ENCODE peak calls at places on chromosome 4, in four cellular contexts. One of them, this sample, is unnamed.

GRCh38 chr4:114597410-114598115 is 1.0 kb upstream of the UGT8 start:
- DNase-seq in spleen: no peak
- DNase-seq in CD4-positive, alpha-beta memory T cell: no peak
- DNase-seq in sigmoid colon: no peak
- DNase-seq in this sample: no peak

GRCh38 chr4:21512351-21512750 is 436.2 kb downstream of the KCNIP4 start:
- DNase-seq in spleen: no peak
- DNase-seq in CD4-positive, alpha-beta memory T cell: no peak
- DNase-seq in sigmoid colon: no peak
- DNase-seq in this sample: peak; percentile 24

GRCh38 chr4:57074753-57075152 is 35.4 kb downstream of the IGFBP7 start:
- DNase-seq in spleen: no peak
- DNase-seq in CD4-positive, alpha-beta memory T cell: no peak
- DNase-seq in sigmoid colon: no peak
- DNase-seq in this sample: peak; percentile 96

GRCh38 chr4:40473578-40474388 is 138.7 kb downstream of the CHRNA9 start:
- DNase-seq in spleen: no peak
- DNase-seq in CD4-positive, alpha-beta memory T cell: no peak
- DNase-seq in sigmoid colon: no peak
- DNase-seq in this sample: no peak

GRCh38 chr4:125650557-125650956 is 335.8 kb downstream of the FAT4 start:
- DNase-seq in spleen: no peak
- DNase-seq in CD4-positive, alpha-beta memory T cell: no peak
- DNase-seq in sigmoid colon: no peak
- DNase-seq in this sample: no peak

GRCh38 chr4:93828332-93828829 is at the start of gene ATOH1:
- DNase-seq in spleen: no peak
- DNase-seq in CD4-positive, alpha-beta memory T cell: no peak
- DNase-seq in sigmoid colon: no peak
- DNase-seq in this sample: peak; percentile 13

GRCh38 chr4:148059617-148060180 is 327.8 kb downstream of the ARHGAP10 start:
- DNase-seq in spleen: no peak
- DNase-seq in CD4-positive, alpha-beta memory T cell: no peak
- DNase-seq in sigmoid colon: no peak
- DNase-seq in this sample: peak; percentile 22

GRCh38 chr4:183241322-183241640 is 78.8 kb downstream of the CLDN22 start:
- DNase-seq in spleen: no peak
- DNase-seq in CD4-positive, alpha-beta memory T cell: no peak
- DNase-seq in sigmoid colon: no peak
- DNase-seq in this sample: peak; percentile 77

GRCh38 chr4:159283697-159284492 is 181.0 kb downstream of the RAPGEF2 start:
- DNase-seq in spleen: no peak
- DNase-seq in CD4-positive, alpha-beta memory T cell: no peak
- DNase-seq in sigmoid colon: no peak
- DNase-seq in this sample: peak; percentile 89

GRCh38 chr4:140076307-140076706 is 77.7 kb downstream of the MAML3 start:
- DNase-seq in spleen: no peak
- DNase-seq in CD4-positive, alpha-beta memory T cell: peak; percentile 21
- DNase-seq in sigmoid colon: no peak
- DNase-seq in this sample: no peak

GRCh38 chr4:138804705-138805104 is 210.9 kb upstream of the NOCT start:
- DNase-seq in spleen: no peak
- DNase-seq in CD4-positive, alpha-beta memory T cell: no peak
- DNase-seq in sigmoid colon: no peak
- DNase-seq in this sample: no peak

GRCh38 chr4:79232555-79232954 is 93.3 kb downstream of the NAA11 start:
- DNase-seq in spleen: no peak
- DNase-seq in CD4-positive, alpha-beta memory T cell: no peak
- DNase-seq in sigmoid colon: no peak
- DNase-seq in this sample: peak; percentile 34
- H3K27ac ChIP-seq in spleen: no peak overlapping the region
- H3K27ac ChIP-seq in CD4-positive, alpha-beta memory T cell: no peak overlapping the region
- H3K27ac ChIP-seq in sigmoid colon: no peak overlapping the region
- H3K27ac ChIP-seq in this sample: no peak overlapping the region

GRCh38 chr4:122959441-122959840 is 37.0 kb upstream of the NUDT6 start:
- DNase-seq in spleen: no peak
- DNase-seq in CD4-positive, alpha-beta memory T cell: no peak
- DNase-seq in sigmoid colon: no peak
- DNase-seq in this sample: no peak
- H3K4me1 ChIP-seq in spleen: no peaks in the 10 kb centered on the region
- H3K4me1 ChIP-seq in CD4-positive, alpha-beta memory T cell: no peaks in the 10 kb centered on the region
- H3K4me1 ChIP-seq in sigmoid colon: peaks cover 50% of the 10 kb centered on the region
- H3K4me1 ChIP-seq in this sample: no peaks in the 10 kb centered on the region

DNA sequence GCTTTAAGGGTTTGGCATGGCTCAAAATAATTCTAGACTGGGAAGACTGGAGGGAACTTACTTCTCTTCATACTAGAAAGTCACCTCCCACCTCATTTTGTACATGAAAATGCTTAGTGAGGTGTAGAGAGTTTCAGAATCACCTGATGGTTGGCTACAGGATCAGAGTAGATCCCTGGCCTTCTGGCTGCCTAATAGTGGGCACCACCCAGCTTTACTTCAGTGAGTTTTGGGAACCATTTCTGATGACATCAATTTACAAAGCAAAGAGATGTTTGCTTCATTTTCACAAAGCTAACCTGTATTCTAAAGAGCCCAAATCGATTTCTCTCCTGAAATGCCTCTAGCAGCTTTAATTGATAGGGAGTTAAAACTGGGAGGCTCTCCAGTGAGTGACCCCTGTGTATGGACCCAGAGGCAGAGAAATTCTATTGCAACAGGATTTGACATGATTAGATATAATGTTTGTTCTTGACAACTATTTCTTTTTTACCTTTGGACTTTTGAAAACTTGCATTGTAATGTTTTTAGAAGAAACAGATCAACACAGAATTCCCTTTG is 180.5 kb downstream of the PTTG2 start:
- DNase-seq in spleen: no peak
- DNase-seq in CD4-positive, alpha-beta memory T cell: no peak
- DNase-seq in sigmoid colon: no peak
- DNase-seq in this sample: no peak
- H3K27ac ChIP-seq in spleen: no peak overlapping the region
- H3K27ac ChIP-seq in CD4-positive, alpha-beta memory T cell: no peak overlapping the region
- H3K27ac ChIP-seq in sigmoid colon: no peak overlapping the region
- H3K27ac ChIP-seq in this sample: peak overlapping the region; percentile 15

DNA sequence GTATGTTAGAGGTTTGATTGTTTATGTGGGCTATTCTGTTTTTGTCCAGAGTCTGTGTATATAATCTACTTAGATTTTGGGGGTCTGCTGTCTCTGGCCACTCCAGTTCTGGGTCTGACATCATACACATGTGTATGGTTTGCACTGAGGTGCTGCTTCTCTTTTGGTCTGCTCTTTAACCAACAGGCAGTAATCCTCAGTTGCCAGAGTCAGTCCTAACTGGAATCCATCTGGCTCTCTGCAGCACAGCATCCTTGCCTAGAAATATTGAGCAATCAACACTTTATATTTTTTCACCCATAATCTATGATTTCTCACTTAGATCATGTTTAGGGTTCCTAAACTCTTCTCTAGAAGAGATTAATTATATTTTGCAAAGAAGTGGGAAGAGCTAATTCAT is 98.3 kb upstream of the SFRP2 start:
- DNase-seq in spleen: no peak
- DNase-seq in CD4-positive, alpha-beta memory T cell: no peak
- DNase-seq in sigmoid colon: no peak
- DNase-seq in this sample: no peak
- H3K4me1 ChIP-seq in spleen: no peaks in the 10 kb centered on the region
- H3K4me1 ChIP-seq in CD4-positive, alpha-beta memory T cell: no peaks in the 10 kb centered on the region
- H3K4me1 ChIP-seq in sigmoid colon: no peaks in the 10 kb centered on the region
- H3K4me1 ChIP-seq in this sample: no peaks in the 10 kb centered on the region

GRCh38 chr4:24212642-24213041 is 322.8 kb upstream of the PPARGC1A start:
- DNase-seq in spleen: no peak
- DNase-seq in CD4-positive, alpha-beta memory T cell: no peak
- DNase-seq in sigmoid colon: no peak
- DNase-seq in this sample: no peak

GRCh38 chr4:24210332-24210902 is 320.6 kb upstream of the PPARGC1A start:
- DNase-seq in spleen: no peak
- DNase-seq in CD4-positive, alpha-beta memory T cell: no peak
- DNase-seq in sigmoid colon: peak; percentile 70
- DNase-seq in this sample: peak; percentile 42

GRCh38 chr4:24213936-24214335 is 324.1 kb upstream of the PPARGC1A start:
- DNase-seq in spleen: no peak
- DNase-seq in CD4-positive, alpha-beta memory T cell: no peak
- DNase-seq in sigmoid colon: no peak
- DNase-seq in this sample: no peak

GRCh38 chr4:24209891-24210290 is 320.0 kb upstream of the PPARGC1A start:
- DNase-seq in spleen: no peak
- DNase-seq in CD4-positive, alpha-beta memory T cell: no peak
- DNase-seq in sigmoid colon: no peak
- DNase-seq in this sample: no peak

DNA sequence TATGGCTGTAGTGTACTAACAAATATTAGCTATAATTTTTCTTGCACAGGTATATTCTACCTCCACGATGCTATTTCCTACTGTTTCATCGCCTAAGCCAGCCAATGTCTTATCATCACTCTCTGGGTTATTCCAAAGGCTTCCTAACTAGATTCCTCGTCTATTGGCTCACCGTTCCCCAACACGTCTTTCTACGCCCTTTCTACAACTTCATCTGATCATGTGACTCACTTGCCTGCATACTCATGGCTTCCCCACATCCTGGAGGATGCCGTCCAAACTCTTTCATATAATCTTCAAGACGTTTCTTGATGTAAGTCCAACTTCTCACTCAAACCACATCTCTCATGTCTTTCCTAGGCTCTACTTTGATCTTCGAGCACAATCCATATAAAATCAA is 322.0 kb upstream of the PPARGC1A start:
- DNase-seq in spleen: no peak
- DNase-seq in CD4-positive, alpha-beta memory T cell: no peak
- DNase-seq in sigmoid colon: no peak
- DNase-seq in this sample: no peak
- H3K27ac ChIP-seq in spleen: no peak overlapping the region
- H3K27ac ChIP-seq in CD4-positive, alpha-beta memory T cell: no peak overlapping the region
- H3K27ac ChIP-seq in sigmoid colon: no peak overlapping the region
- H3K27ac ChIP-seq in this sample: no peak overlapping the region

DNA sequence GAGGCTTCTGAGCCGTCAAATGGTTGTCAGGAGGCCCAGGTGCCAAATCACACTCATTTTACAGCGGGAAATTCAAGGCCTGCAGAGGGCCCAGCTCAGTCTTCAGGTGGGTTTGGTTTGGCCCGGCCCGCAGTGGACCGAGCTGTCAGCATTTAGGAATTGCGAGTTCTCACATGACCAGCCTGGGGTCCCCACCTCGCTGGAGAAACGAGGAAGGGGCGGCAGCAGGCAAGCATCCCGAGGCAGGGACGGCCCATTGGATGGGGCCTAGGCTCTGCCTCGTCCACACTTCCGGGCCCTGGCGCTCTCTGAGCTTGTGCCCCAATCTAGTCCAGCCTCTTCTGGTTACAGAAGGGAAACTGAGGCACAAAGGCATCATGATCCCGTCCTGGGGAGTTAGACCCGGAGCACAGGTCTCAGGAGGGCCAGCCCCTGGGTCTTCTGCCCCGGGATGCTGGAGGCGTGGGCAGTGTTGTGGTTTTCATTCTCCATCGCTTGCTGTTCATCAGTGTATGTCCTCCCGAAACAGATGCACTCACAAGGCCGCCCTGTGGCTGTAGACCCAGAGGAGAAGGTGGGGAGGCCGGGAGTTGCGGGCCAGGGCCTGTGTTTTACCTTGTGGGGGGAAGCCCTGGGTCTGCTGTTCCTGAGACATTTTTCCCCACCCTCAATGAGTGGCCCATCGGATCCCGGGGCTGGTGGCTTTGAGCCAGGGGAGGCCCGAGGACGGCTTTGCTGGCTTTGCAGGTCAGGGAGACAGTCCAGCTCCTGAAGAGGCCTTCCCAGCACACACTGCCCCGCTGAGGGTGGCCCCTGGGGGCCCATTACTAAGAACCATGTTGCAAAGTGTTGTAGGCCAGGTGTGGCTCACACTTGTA is 8.9 kb downstream of the PSAPL1 start:
- DNase-seq in spleen: peak; percentile 61
- DNase-seq in CD4-positive, alpha-beta memory T cell: no peak
- DNase-seq in sigmoid colon: peak; percentile 51
- DNase-seq in this sample: no peak
- H3K4me1 ChIP-seq in spleen: no peaks in the 10 kb centered on the region
- H3K4me1 ChIP-seq in CD4-positive, alpha-beta memory T cell: no peaks in the 10 kb centered on the region
- H3K4me1 ChIP-seq in sigmoid colon: no peaks in the 10 kb centered on the region
- H3K4me1 ChIP-seq in this sample: peaks cover 6% of the 10 kb centered on the region

GRCh38 chr4:137226900-137227299 is 305.4 kb downstream of the PCDH18 start:
- DNase-seq in spleen: no peak
- DNase-seq in CD4-positive, alpha-beta memory T cell: no peak
- DNase-seq in sigmoid colon: no peak
- DNase-seq in this sample: no peak
- H3K27ac ChIP-seq in spleen: no peak overlapping the region
- H3K27ac ChIP-seq in CD4-positive, alpha-beta memory T cell: no peak overlapping the region
- H3K27ac ChIP-seq in sigmoid colon: no peak overlapping the region
- H3K27ac ChIP-seq in this sample: no peak overlapping the region

DNA sequence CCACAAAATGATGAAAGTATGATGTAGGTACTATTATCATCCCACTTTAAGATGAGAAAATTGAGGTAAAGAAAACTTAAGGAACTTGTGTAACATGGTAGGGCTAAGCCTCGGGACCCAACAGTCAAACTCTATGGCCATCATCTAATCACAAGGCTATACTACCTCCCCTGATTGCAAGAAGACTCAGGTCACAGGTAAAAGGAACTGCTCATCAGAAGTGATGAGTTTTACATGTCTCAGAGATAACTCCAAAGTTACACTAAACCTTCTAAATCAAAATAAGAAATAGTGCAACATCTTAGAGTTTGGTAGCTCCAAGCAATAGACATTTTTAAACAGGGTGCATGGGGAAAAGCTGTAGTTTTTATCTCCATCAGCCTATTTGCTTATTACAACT is 96.5 kb upstream of the MYOZ2 start:
- DNase-seq in spleen: no peak
- DNase-seq in CD4-positive, alpha-beta memory T cell: no peak
- DNase-seq in sigmoid colon: no peak
- DNase-seq in this sample: no peak
- H3K4me1 ChIP-seq in spleen: no peaks in the 10 kb centered on the region
- H3K4me1 ChIP-seq in CD4-positive, alpha-beta memory T cell: no peaks in the 10 kb centered on the region
- H3K4me1 ChIP-seq in sigmoid colon: peaks cover 67% of the 10 kb centered on the region
- H3K4me1 ChIP-seq in this sample: peaks cover 15% of the 10 kb centered on the region

GRCh38 chr4:2863649-2864048 is 20.0 kb downstream of the ADD1 start:
- DNase-seq in spleen: no peak
- DNase-seq in CD4-positive, alpha-beta memory T cell: no peak
- DNase-seq in sigmoid colon: no peak
- DNase-seq in this sample: no peak

GRCh38 chr4:2859514-2859913 is 15.9 kb downstream of the ADD1 start:
- DNase-seq in spleen: no peak
- DNase-seq in CD4-positive, alpha-beta memory T cell: no peak
- DNase-seq in sigmoid colon: no peak
- DNase-seq in this sample: no peak

GRCh38 chr4:2860391-2861348 is 17.0 kb downstream of the ADD1 start:
- DNase-seq in spleen: no peak
- DNase-seq in CD4-positive, alpha-beta memory T cell: no peak
- DNase-seq in sigmoid colon: no peak
- DNase-seq in this sample: no peak

GRCh38 chr4:2862528-2862927 is 18.9 kb downstream of the ADD1 start:
- DNase-seq in spleen: no peak
- DNase-seq in CD4-positive, alpha-beta memory T cell: no peak
- DNase-seq in sigmoid colon: no peak
- DNase-seq in this sample: no peak

GRCh38 chr4:2861631-2862436 is 18.2 kb downstream of the ADD1 start:
- DNase-seq in spleen: no peak
- DNase-seq in CD4-positive, alpha-beta memory T cell: no peak
- DNase-seq in sigmoid colon: no peak
- DNase-seq in this sample: no peak
- H3K27ac ChIP-seq in spleen: peak overlapping the region; percentile 71
- H3K27ac ChIP-seq in CD4-positive, alpha-beta memory T cell: no peak overlapping the region
- H3K27ac ChIP-seq in sigmoid colon: peak overlapping the region; percentile 27
- H3K27ac ChIP-seq in this sample: no peak overlapping the region